ENCODE peak calls at places on chromosomes 7 and 10, in seven cellular contexts. One of them, this sample, is unnamed.

GRCh38 chr10:11719496-11719895 is 22.7 kb upstream of the ECHDC3 start:
- DNase-seq in left ventricle myocardium inferior: no peak
- DNase-seq in stimulated activated CD4-positive, alpha-beta T cell treated with anti-CD3 and anti-CD28 coated beads, Interleukin-4, amount 100 ng/mL, for 1 hour: no peak
- DNase-seq in HFF-Myc: no peak
- DNase-seq in RWPE1: no peak
- DNase-seq in T1000: no peak
- DNase-seq in cerebellar cortex: no peak
- DNase-seq in this sample: no peak

GRCh38 chr10:110858297-110858934 is 13.3 kb upstream of the PDCD4 start:
- DNase-seq in cerebellar cortex: no peak
- DNase-seq in RWPE1: no peak
- DNase-seq in HFF-Myc: no peak
- DNase-seq in left ventricle myocardium inferior: no peak
- DNase-seq in stimulated activated CD4-positive, alpha-beta T cell treated with anti-CD3 and anti-CD28 coated beads, Interleukin-4, amount 100 ng/mL, for 1 hour: no peak
- DNase-seq in T1000: no peak
- DNase-seq in this sample: no peak

GRCh38 chr10:44627591-44628354 is 242.9 kb upstream of the CXCL12 start:
- DNase-seq in cerebellar cortex: no peak
- DNase-seq in left ventricle myocardium inferior: no peak
- DNase-seq in stimulated activated CD4-positive, alpha-beta T cell treated with anti-CD3 and anti-CD28 coated beads, Interleukin-4, amount 100 ng/mL, for 1 hour: no peak
- DNase-seq in RWPE1: no peak
- DNase-seq in HFF-Myc: no peak
- DNase-seq in T1000: no peak
- DNase-seq in this sample: peak

GRCh38 chr10:60312818-60313588 is 76.7 kb downstream of the ANK3 start:
- DNase-seq in cerebellar cortex: no peak
- DNase-seq in RWPE1: peak
- DNase-seq in stimulated activated CD4-positive, alpha-beta T cell treated with anti-CD3 and anti-CD28 coated beads, Interleukin-4, amount 100 ng/mL, for 1 hour: no peak
- DNase-seq in T1000: no peak
- DNase-seq in left ventricle myocardium inferior: no peak
- DNase-seq in HFF-Myc: peak
- DNase-seq in this sample: peak

GRCh38 chr7:124840435-124840834 is 74.8 kb upstream of the GPR37 start:
- DNase-seq in left ventricle myocardium inferior: no peak
- DNase-seq in HFF-Myc: no peak
- DNase-seq in T1000: no peak
- DNase-seq in RWPE1: no peak
- DNase-seq in stimulated activated CD4-positive, alpha-beta T cell treated with anti-CD3 and anti-CD28 coated beads, Interleukin-4, amount 100 ng/mL, for 1 hour: no peak
- DNase-seq in cerebellar cortex: no peak
- DNase-seq in this sample: no peak

GRCh38 chr7:49638166-49638565 is 135.3 kb upstream of the VWC2 start:
- DNase-seq in cerebellar cortex: no peak
- DNase-seq in stimulated activated CD4-positive, alpha-beta T cell treated with anti-CD3 and anti-CD28 coated beads, Interleukin-4, amount 100 ng/mL, for 1 hour: no peak
- DNase-seq in left ventricle myocardium inferior: no peak
- DNase-seq in RWPE1: no peak
- DNase-seq in HFF-Myc: no peak
- DNase-seq in T1000: no peak
- DNase-seq in this sample: no peak

GRCh38 chr10:130121486-130122079 is 11.0 kb upstream of the C10orf143 start:
- DNase-seq in HFF-Myc: no peak
- DNase-seq in stimulated activated CD4-positive, alpha-beta T cell treated with anti-CD3 and anti-CD28 coated beads, Interleukin-4, amount 100 ng/mL, for 1 hour: no peak
- DNase-seq in T1000: no peak
- DNase-seq in cerebellar cortex: no peak
- DNase-seq in RWPE1: no peak
- DNase-seq in left ventricle myocardium inferior: no peak
- DNase-seq in this sample: no peak

GRCh38 chr10:7605565-7606295 is 61.0 kb downstream of the ITIH5 start:
- DNase-seq in T1000: no peak
- DNase-seq in left ventricle myocardium inferior: no peak
- DNase-seq in RWPE1: no peak
- DNase-seq in cerebellar cortex: no peak
- DNase-seq in HFF-Myc: no peak
- DNase-seq in stimulated activated CD4-positive, alpha-beta T cell treated with anti-CD3 and anti-CD28 coated beads, Interleukin-4, amount 100 ng/mL, for 1 hour: no peak
- DNase-seq in this sample: no peak

GRCh38 chr7:47191876-47192291 is 390.0 kb downstream of the TNS3 start:
- DNase-seq in T1000: no peak
- DNase-seq in stimulated activated CD4-positive, alpha-beta T cell treated with anti-CD3 and anti-CD28 coated beads, Interleukin-4, amount 100 ng/mL, for 1 hour: no peak
- DNase-seq in cerebellar cortex: no peak
- DNase-seq in left ventricle myocardium inferior: no peak
- DNase-seq in HFF-Myc: no peak
- DNase-seq in RWPE1: no peak
- DNase-seq in this sample: no peak

GRCh38 chr7:53237344-53237913 is 202.0 kb downstream of the POM121L12 start:
- DNase-seq in stimulated activated CD4-positive, alpha-beta T cell treated with anti-CD3 and anti-CD28 coated beads, Interleukin-4, amount 100 ng/mL, for 1 hour: no peak
- DNase-seq in T1000: no peak
- DNase-seq in RWPE1: no peak
- DNase-seq in left ventricle myocardium inferior: no peak
- DNase-seq in HFF-Myc: no peak
- DNase-seq in cerebellar cortex: no peak
- DNase-seq in this sample: no peak

GRCh38 chr10:44280615-44281014 is 104.3 kb downstream of the CXCL12 start:
- DNase-seq in left ventricle myocardium inferior: no peak
- DNase-seq in T1000: no peak
- DNase-seq in cerebellar cortex: no peak
- DNase-seq in RWPE1: no peak
- DNase-seq in stimulated activated CD4-positive, alpha-beta T cell treated with anti-CD3 and anti-CD28 coated beads, Interleukin-4, amount 100 ng/mL, for 1 hour: no peak
- DNase-seq in HFF-Myc: no peak
- DNase-seq in this sample: peak

GRCh38 chr10:248307-248706 is 113.1 kb downstream of the ZMYND11 start:
- DNase-seq in stimulated activated CD4-positive, alpha-beta T cell treated with anti-CD3 and anti-CD28 coated beads, Interleukin-4, amount 100 ng/mL, for 1 hour: no peak
- DNase-seq in left ventricle myocardium inferior: no peak
- DNase-seq in HFF-Myc: no peak
- DNase-seq in T1000: no peak
- DNase-seq in cerebellar cortex: no peak
- DNase-seq in RWPE1: no peak
- DNase-seq in this sample: no peak

GRCh38 chr7:151249732-151250072 is 1.2 kb upstream of the SMARCD3 start:
- DNase-seq in left ventricle myocardium inferior: peak
- DNase-seq in T1000: no peak
- DNase-seq in HFF-Myc: no peak
- DNase-seq in stimulated activated CD4-positive, alpha-beta T cell treated with anti-CD3 and anti-CD28 coated beads, Interleukin-4, amount 100 ng/mL, for 1 hour: no peak
- DNase-seq in RWPE1: no peak
- DNase-seq in cerebellar cortex: peak
- DNase-seq in this sample: no peak

GRCh38 chr7:106205621-106206222 is 79.1 kb downstream of the NAMPT start:
- DNase-seq in left ventricle myocardium inferior: no peak
- DNase-seq in HFF-Myc: no peak
- DNase-seq in cerebellar cortex: no peak
- DNase-seq in T1000: no peak
- DNase-seq in RWPE1: peak
- DNase-seq in stimulated activated CD4-positive, alpha-beta T cell treated with anti-CD3 and anti-CD28 coated beads, Interleukin-4, amount 100 ng/mL, for 1 hour: no peak
- DNase-seq in this sample: no peak

GRCh38 chr7:142420554-142421362 is 162.9 kb upstream of the PRSS58 start:
- DNase-seq in RWPE1: no peak
- DNase-seq in cerebellar cortex: peak
- DNase-seq in T1000: no peak
- DNase-seq in HFF-Myc: no peak
- DNase-seq in stimulated activated CD4-positive, alpha-beta T cell treated with anti-CD3 and anti-CD28 coated beads, Interleukin-4, amount 100 ng/mL, for 1 hour: no peak
- DNase-seq in left ventricle myocardium inferior: no peak
- DNase-seq in this sample: no peak

GRCh38 chr10:87685832-87686589 is 26.3 kb downstream of the PAPSS2 start:
- DNase-seq in HFF-Myc: no peak
- DNase-seq in stimulated activated CD4-positive, alpha-beta T cell treated with anti-CD3 and anti-CD28 coated beads, Interleukin-4, amount 100 ng/mL, for 1 hour: no peak
- DNase-seq in cerebellar cortex: no peak
- DNase-seq in left ventricle myocardium inferior: no peak
- DNase-seq in T1000: no peak
- DNase-seq in RWPE1: peak
- DNase-seq in this sample: no peak

GRCh38 chr7:45178241-45179225 is 20.9 kb downstream of the RAMP3 start:
- DNase-seq in T1000: no peak
- DNase-seq in RWPE1: no peak
- DNase-seq in left ventricle myocardium inferior: no peak
- DNase-seq in HFF-Myc: no peak
- DNase-seq in cerebellar cortex: peak
- DNase-seq in stimulated activated CD4-positive, alpha-beta T cell treated with anti-CD3 and anti-CD28 coated beads, Interleukin-4, amount 100 ng/mL, for 1 hour: no peak
- DNase-seq in this sample: no peak

GRCh38 chr10:112507988-112508387 is 61.0 kb downstream of the VTI1A start:
- DNase-seq in left ventricle myocardium inferior: no peak
- DNase-seq in HFF-Myc: no peak
- DNase-seq in stimulated activated CD4-positive, alpha-beta T cell treated with anti-CD3 and anti-CD28 coated beads, Interleukin-4, amount 100 ng/mL, for 1 hour: no peak
- DNase-seq in RWPE1: no peak
- DNase-seq in T1000: no peak
- DNase-seq in cerebellar cortex: no peak
- DNase-seq in this sample: no peak

GRCh38 chr10:12235796-12236195 is 39.8 kb downstream of the CDC123 start:
- DNase-seq in left ventricle myocardium inferior: no peak
- DNase-seq in T1000: no peak
- DNase-seq in stimulated activated CD4-positive, alpha-beta T cell treated with anti-CD3 and anti-CD28 coated beads, Interleukin-4, amount 100 ng/mL, for 1 hour: no peak
- DNase-seq in cerebellar cortex: no peak
- DNase-seq in RWPE1: no peak
- DNase-seq in HFF-Myc: no peak
- DNase-seq in this sample: no peak

GRCh38 chr10:27448926-27449325 is 55.2 kb upstream of the RAB18 start:
- DNase-seq in HFF-Myc: peak
- DNase-seq in cerebellar cortex: no peak
- DNase-seq in stimulated activated CD4-positive, alpha-beta T cell treated with anti-CD3 and anti-CD28 coated beads, Interleukin-4, amount 100 ng/mL, for 1 hour: no peak
- DNase-seq in left ventricle myocardium inferior: no peak
- DNase-seq in RWPE1: peak
- DNase-seq in T1000: peak
- DNase-seq in this sample: no peak

GRCh38 chr10:69786791-69787190 is 14.9 kb upstream of the COL13A1 start:
- DNase-seq in RWPE1: no peak
- DNase-seq in left ventricle myocardium inferior: no peak
- DNase-seq in T1000: no peak
- DNase-seq in HFF-Myc: no peak
- DNase-seq in cerebellar cortex: peak
- DNase-seq in stimulated activated CD4-positive, alpha-beta T cell treated with anti-CD3 and anti-CD28 coated beads, Interleukin-4, amount 100 ng/mL, for 1 hour: no peak
- DNase-seq in this sample: no peak

GRCh38 chr10:130012129-130012528 is 48.1 kb upstream of the EBF3 start:
- DNase-seq in HFF-Myc: no peak
- DNase-seq in cerebellar cortex: no peak
- DNase-seq in T1000: no peak
- DNase-seq in RWPE1: no peak
- DNase-seq in stimulated activated CD4-positive, alpha-beta T cell treated with anti-CD3 and anti-CD28 coated beads, Interleukin-4, amount 100 ng/mL, for 1 hour: no peak
- DNase-seq in left ventricle myocardium inferior: no peak
- DNase-seq in this sample: no peak

GRCh38 chr7:66187894-66188293 is 17.2 kb upstream of the TPST1 start:
- DNase-seq in cerebellar cortex: no peak
- DNase-seq in HFF-Myc: no peak
- DNase-seq in T1000: no peak
- DNase-seq in RWPE1: no peak
- DNase-seq in stimulated activated CD4-positive, alpha-beta T cell treated with anti-CD3 and anti-CD28 coated beads, Interleukin-4, amount 100 ng/mL, for 1 hour: no peak
- DNase-seq in left ventricle myocardium inferior: peak
- DNase-seq in this sample: peak

GRCh38 chr10:86295791-86296190 is 70.8 kb downstream of the GRID1 start:
- DNase-seq in T1000: no peak
- DNase-seq in RWPE1: no peak
- DNase-seq in stimulated activated CD4-positive, alpha-beta T cell treated with anti-CD3 and anti-CD28 coated beads, Interleukin-4, amount 100 ng/mL, for 1 hour: no peak
- DNase-seq in cerebellar cortex: no peak
- DNase-seq in left ventricle myocardium inferior: no peak
- DNase-seq in HFF-Myc: no peak
- DNase-seq in this sample: no peak

GRCh38 chr10:119206603-119207366 is 586 bp upstream of the GRK5 start:
- DNase-seq in cerebellar cortex: peak
- DNase-seq in left ventricle myocardium inferior: peak
- DNase-seq in T1000: peak
- DNase-seq in stimulated activated CD4-positive, alpha-beta T cell treated with anti-CD3 and anti-CD28 coated beads, Interleukin-4, amount 100 ng/mL, for 1 hour: peak
- DNase-seq in RWPE1: peak
- DNase-seq in HFF-Myc: no peak
- DNase-seq in this sample: no peak

GRCh38 chr7:85019778-85020177 is 167.1 kb downstream of the SEMA3D start:
- DNase-seq in stimulated activated CD4-positive, alpha-beta T cell treated with anti-CD3 and anti-CD28 coated beads, Interleukin-4, amount 100 ng/mL, for 1 hour: no peak
- DNase-seq in HFF-Myc: no peak
- DNase-seq in cerebellar cortex: no peak
- DNase-seq in T1000: no peak
- DNase-seq in left ventricle myocardium inferior: no peak
- DNase-seq in RWPE1: no peak
- DNase-seq in this sample: no peak

GRCh38 chr10:34262965-34263364 is 552.1 kb downstream of the PARD3 start:
- DNase-seq in stimulated activated CD4-positive, alpha-beta T cell treated with anti-CD3 and anti-CD28 coated beads, Interleukin-4, amount 100 ng/mL, for 1 hour: no peak
- DNase-seq in T1000: no peak
- DNase-seq in left ventricle myocardium inferior: no peak
- DNase-seq in cerebellar cortex: no peak
- DNase-seq in HFF-Myc: no peak
- DNase-seq in RWPE1: no peak
- DNase-seq in this sample: no peak

GRCh38 chr10:77179015-77179695 is 458.5 kb downstream of the KCNMA1 start:
- DNase-seq in HFF-Myc: peak
- DNase-seq in T1000: peak
- DNase-seq in stimulated activated CD4-positive, alpha-beta T cell treated with anti-CD3 and anti-CD28 coated beads, Interleukin-4, amount 100 ng/mL, for 1 hour: no peak
- DNase-seq in cerebellar cortex: no peak
- DNase-seq in left ventricle myocardium inferior: no peak
- DNase-seq in RWPE1: peak
- DNase-seq in this sample: peak

GRCh38 chr7:89027781-89028180 is 232.2 kb upstream of the TEX47 start:
- DNase-seq in HFF-Myc: no peak
- DNase-seq in T1000: no peak
- DNase-seq in RWPE1: no peak
- DNase-seq in left ventricle myocardium inferior: no peak
- DNase-seq in stimulated activated CD4-positive, alpha-beta T cell treated with anti-CD3 and anti-CD28 coated beads, Interleukin-4, amount 100 ng/mL, for 1 hour: no peak
- DNase-seq in cerebellar cortex: no peak
- DNase-seq in this sample: no peak